ENCODE peak calls at places on chromosomes 4 and X, in seven cellular contexts. S is iris pigment epithelial cell; N is T1000; U is stimulated activated CD4-positive, alpha-beta T cell treated with anti-CD3 and anti-CD28 coated beads, Interleukin-15, amount 100 ng/mL, for 1 hour; Z is CD8-positive, alpha-beta T cell; A is EL; Y is Calu3. M is an unnamed sample.

GRCh38 chr4:20065952-20066351 is 185.8 kb upstream of the SLIT2 start:
- DNase-seq in S (no peak), N (no peak), U (no peak), Z (no peak), A (no peak), Y (no peak), M (no peak)

GRCh38 chrX:30262763-30263162 is 15.8 kb downstream of the MAGEB1 start:
- DNase-seq in S (no peak), N (no peak), U (no peak), Z (no peak), A (no peak), Y (no peak), M (no peak)

GRCh38 chrX:38112566-38112965 is 106.2 kb downstream of the SYTL5 start:
- DNase-seq in S (no peak), N (no peak), U (no peak), Z (no peak), A (no peak), Y (no peak), M (no peak)

GRCh38 chr4:153465583-153465921 is 608 bp upstream of the TMEM131L start:
- DNase-seq in S (peak), N (no peak), U (no peak), Z (peak), A (peak), Y (peak), M (peak)

GRCh38 chrX:1212532-1212931 is at the start of gene CRLF2:
- DNase-seq in S (no peak), N (peak), U (no peak), Z (no peak), A (peak), Y (peak), M (peak)

GRCh38 chrX:3449287-3449686 is 102.8 kb upstream of the MXRA5 start:
- DNase-seq in S (no peak), N (no peak), U (no peak), Z (no peak), A (no peak), Y (no peak), M (no peak)

GRCh38 chr4:41318839-41319530 is 62.3 kb downstream of the UCHL1 start:
- DNase-seq in S (peak), N (peak), U (no peak), Z (no peak), A (peak), Y (peak), M (no peak)

GRCh38 chrX:30530591-30530990 is 47.0 kb downstream of the TASL start:
- DNase-seq in S (peak), N (no peak), U (no peak), Z (no peak), A (peak), Y (peak), M (no peak)

GRCh38 chr4:37682701-37683401 is 3.3 kb downstream of the RELL1 start:
- DNase-seq in S (no peak), N (no peak), U (no peak), Z (no peak), A (peak), Y (no peak), M (no peak)

GRCh38 chr4:129545599-129546278 is 449.8 kb downstream of the C4orf33 start:
- DNase-seq in S (peak), N (no peak), U (no peak), Z (no peak), A (peak), Y (peak), M (no peak)

GRCh38 chrX:148601034-148601433 is 100.6 kb downstream of the AFF2 start:
- DNase-seq in S (peak), N (no peak), U (no peak), Z (no peak), A (no peak), Y (no peak), M (no peak)

GRCh38 chrX:86714441-86714840 is 566.2 kb downstream of the DACH2 start:
- DNase-seq in S (no peak), N (no peak), U (no peak), Z (no peak), A (no peak), Y (no peak), M (no peak)

GRCh38 chr4:122450847-122451246 is 5.7 kb downstream of the IL2 start:
- DNase-seq in S (peak), N (no peak), U (peak), Z (no peak), A (peak), Y (peak), M (peak)

GRCh38 chrX:65673857-65674350 is 6.5 kb downstream of the MSN start:
- DNase-seq in S (no peak), N (no peak), U (no peak), Z (no peak), A (no peak), Y (no peak), M (no peak)